ENCODE peak calls at places on chromosome 4, in four cellular contexts. One of them, this sample, is unnamed.

GRCh38 chr4:26083987-26084386 is 170.0 kb downstream of the SMIM20 start:
- DNase-seq in GM04503: peak
- DNase-seq in epithelial cell of prostate: peak
- DNase-seq in tibial nerve: no peak
- DNase-seq in this sample: no peak

GRCh38 chr4:7780751-7781348 is 158.8 kb downstream of the AFAP1 start:
- DNase-seq in GM04503: no peak
- DNase-seq in epithelial cell of prostate: no peak
- DNase-seq in tibial nerve: no peak
- DNase-seq in this sample: no peak

GRCh38 chr4:140152015-140152703 is 1.8 kb downstream of the MAML3 start:
- DNase-seq in GM04503: no peak
- DNase-seq in epithelial cell of prostate: no peak
- DNase-seq in tibial nerve: peak
- DNase-seq in this sample: peak

GRCh38 chr4:74503580-74503979 is 58.6 kb downstream of the AREG start:
- DNase-seq in GM04503: no peak
- DNase-seq in epithelial cell of prostate: no peak
- DNase-seq in tibial nerve: no peak
- DNase-seq in this sample: no peak

GRCh38 chr4:90081432-90082195 is 45.6 kb upstream of the CCSER1 start:
- DNase-seq in GM04503: no peak
- DNase-seq in epithelial cell of prostate: no peak
- DNase-seq in tibial nerve: no peak
- DNase-seq in this sample: no peak

GRCh38 chr4:169922632-169923276 is 103.4 kb downstream of the MFAP3L start:
- DNase-seq in GM04503: peak
- DNase-seq in epithelial cell of prostate: no peak
- DNase-seq in tibial nerve: peak
- DNase-seq in this sample: no peak

GRCh38 chr4:5755161-5755560 is 44.2 kb downstream of the EVC start:
- DNase-seq in GM04503: no peak
- DNase-seq in epithelial cell of prostate: no peak
- DNase-seq in tibial nerve: no peak
- DNase-seq in this sample: no peak

GRCh38 chr4:60657802-60658201 is 542.3 kb upstream of the ADGRL3 start:
- DNase-seq in GM04503: no peak
- DNase-seq in epithelial cell of prostate: no peak
- DNase-seq in tibial nerve: no peak
- DNase-seq in this sample: no peak

GRCh38 chr4:69744157-69744478 is 16.3 kb downstream of the SULT1B1 start:
- DNase-seq in GM04503: no peak
- DNase-seq in epithelial cell of prostate: no peak
- DNase-seq in tibial nerve: no peak
- DNase-seq in this sample: no peak

GRCh38 chr4:126737899-126738526 is 894.7 kb upstream of the INTU start:
- DNase-seq in GM04503: no peak
- DNase-seq in epithelial cell of prostate: no peak
- DNase-seq in tibial nerve: no peak
- DNase-seq in this sample: no peak

GRCh38 chr4:960736-961650 is 12.4 kb downstream of the DGKQ start:
- DNase-seq in GM04503: no peak
- DNase-seq in epithelial cell of prostate: no peak
- DNase-seq in tibial nerve: no peak
- DNase-seq in this sample: no peak

GRCh38 chr4:21947768-21948346 is 715 bp downstream of the KCNIP4 start:
- DNase-seq in GM04503: no peak
- DNase-seq in epithelial cell of prostate: no peak
- DNase-seq in tibial nerve: no peak
- DNase-seq in this sample: no peak

GRCh38 chr4:118773082-118773792 is 62.7 kb downstream of the SEC24D start:
- DNase-seq in GM04503: no peak
- DNase-seq in epithelial cell of prostate: no peak
- DNase-seq in tibial nerve: no peak
- DNase-seq in this sample: no peak

GRCh38 chr4:96035727-96036126 is 195.8 kb downstream of the PDHA2 start:
- DNase-seq in GM04503: no peak
- DNase-seq in epithelial cell of prostate: no peak
- DNase-seq in tibial nerve: no peak
- DNase-seq in this sample: peak

GRCh38 chr4:41693629-41694028 is 54.9 kb downstream of the PHOX2B start:
- DNase-seq in GM04503: no peak
- DNase-seq in epithelial cell of prostate: no peak
- DNase-seq in tibial nerve: no peak
- DNase-seq in this sample: peak

GRCh38 chr4:32884198-32884597 is 2164.0 kb downstream of the PCDH7 start:
- DNase-seq in GM04503: peak
- DNase-seq in epithelial cell of prostate: no peak
- DNase-seq in tibial nerve: no peak
- DNase-seq in this sample: no peak

GRCh38 chr4:103415801-103416200 is 217.7 kb upstream of the CENPE start:
- DNase-seq in GM04503: no peak
- DNase-seq in epithelial cell of prostate: peak
- DNase-seq in tibial nerve: no peak
- DNase-seq in this sample: peak

This sample was measured in T47D.